ENCODE peak calls at places on chromosome 21, in eight cellular contexts. E is neural crest cell, G is fibroblast of the aortic adventitia, O is A549, M is uterus, L is IMR-90, B is left lung, U is esophagus squamous epithelium. I is an unnamed sample.

GRCh38 chr21:29293495-29293894 is 5.2 kb upstream of the BACH1 start:
- DNase-seq in U (no peak), L (no peak), E (no peak), G (no peak), B (no peak), M (no peak), O (no peak), I (no peak)

GRCh38 chr21:15289896-15290841 is 225.4 kb upstream of the NRIP1 start:
- DNase-seq in E (peak), L (no peak), G (no peak), U (no peak), O (no peak), B (peak), M (no peak), I (no peak)

GRCh38 chr21:41821756-41822431 is 55.0 kb upstream of the RIPK4 start:
- DNase-seq in B (no peak), U (no peak), L (no peak), M (no peak), O (no peak), G (no peak), E (no peak), I (no peak)

GRCh38 chr21:42515708-42516502 is 2.3 kb downstream of the SLC37A1 start:
- DNase-seq in B (peak), M (no peak), U (no peak), E (no peak), O (no peak), G (no peak), L (no peak), I (peak)

GRCh38 chr21:40562603-40563002 is 284.4 kb downstream of the DSCAM start:
- DNase-seq in E (no peak), B (no peak), O (no peak), U (no peak), L (no peak), M (no peak), G (no peak), I (no peak)

GRCh38 chr21:41932191-41932575 is 21.6 kb downstream of the C2CD2 start:
- DNase-seq in M (no peak), U (no peak), G (peak), L (peak), E (no peak), O (peak), B (peak), I (no peak)

GRCh38 chr21:26169611-26170470 is 729 bp downstream of the APP start:
- DNase-seq in L (peak), E (peak), B (peak), G (peak), U (no peak), O (peak), M (peak), I (peak)

GRCh38 chr21:28818663-28819278 is 173.9 kb downstream of the LTN1 start:
- DNase-seq in B (no peak), G (peak), O (no peak), M (no peak), L (no peak), U (no peak), E (no peak), I (no peak)

GRCh38 chr21:26115346-26115745 is 55.2 kb downstream of the APP start:
- DNase-seq in M (no peak), O (peak), B (no peak), E (no peak), U (no peak), L (no peak), G (no peak), I (no peak)

GRCh38 chr21:17343055-17343454 is 169.8 kb upstream of the CXADR start:
- DNase-seq in O (no peak), B (no peak), G (peak), M (no peak), L (peak), U (no peak), E (peak), I (no peak)

GRCh38 chr21:44314128-44314527 is 14.3 kb downstream of the PFKL start:
- DNase-seq in B (no peak), U (no peak), M (no peak), O (no peak), G (no peak), L (no peak), E (no peak), I (no peak)

GRCh38 chr21:43281661-43282357 is 113.0 kb downstream of the CRYAA start:
- DNase-seq in E (no peak), U (no peak), O (no peak), M (no peak), L (no peak), G (no peak), B (no peak), I (no peak)

DNA sequence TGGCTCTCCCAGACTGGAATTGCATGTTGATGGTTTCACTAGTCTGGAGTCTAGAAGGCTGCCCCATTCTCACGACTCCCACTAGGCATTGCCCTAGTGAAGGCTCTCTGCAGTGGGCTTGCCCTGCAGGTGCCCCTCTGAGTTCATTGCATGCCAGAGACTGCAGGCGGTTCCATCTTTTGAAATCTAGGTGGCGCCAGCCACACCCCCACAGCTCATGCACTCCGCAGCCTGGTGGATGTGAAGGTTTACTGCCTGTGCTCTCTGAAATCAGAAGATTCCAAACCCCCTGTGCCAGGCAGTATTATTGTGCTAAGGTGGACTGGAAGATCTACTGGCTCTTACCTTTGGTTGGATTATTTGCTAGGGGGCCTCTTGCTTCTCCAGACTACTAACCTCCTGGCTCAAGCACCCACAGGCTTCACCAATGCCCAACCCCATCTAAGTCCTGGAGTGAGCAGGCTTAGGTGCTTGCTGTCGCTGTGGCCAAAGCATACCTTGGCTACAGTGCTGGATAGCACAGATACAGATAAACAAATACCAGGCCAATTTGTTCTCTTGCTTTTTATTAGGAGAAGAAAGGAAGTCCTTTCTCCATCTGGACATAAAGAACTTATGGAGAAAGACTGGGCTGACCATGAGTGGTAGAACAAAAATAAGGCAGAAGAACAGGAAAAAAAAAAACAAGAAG is 83.5 kb upstream of the SIM2 start:
- DNase-seq in E (no peak), L (no peak), U (no peak), G (no peak), M (no peak), B (no peak), O (peak), I (no peak)
- TF ChIP-seq CTCF in E (no peak), L (peak), U (no peak), G (no peak), M (no peak), B (no peak), O (no peak), I (no peak)

DNA sequence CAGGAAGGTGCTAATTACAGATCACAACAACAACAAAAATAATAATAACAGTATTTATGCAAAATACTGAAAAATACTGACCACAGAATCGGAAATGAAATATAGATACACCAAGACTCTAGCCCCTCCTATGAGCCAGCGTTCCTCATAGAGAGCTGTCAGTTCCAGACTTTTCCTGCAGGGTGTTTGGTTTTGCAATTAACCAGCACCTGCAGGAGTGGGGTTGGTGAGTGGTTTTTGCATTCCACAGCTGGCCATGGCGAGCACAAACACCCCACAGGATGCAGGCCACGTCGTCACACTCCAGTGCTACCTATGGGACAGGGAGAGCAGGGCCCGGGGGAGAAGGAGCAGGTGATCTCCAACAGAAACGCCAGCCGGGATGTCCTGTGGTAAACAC is 94.1 kb downstream of the ERG start:
- DNase-seq in M (no peak), B (no peak), O (no peak), E (no peak), L (no peak), G (no peak), U (no peak), I (no peak)
- TF ChIP-seq CTCF in M (no peak), B (no peak), O (no peak), E (no peak), L (no peak), G (no peak), U (no peak), I (no peak)

GRCh38 chr21:32777269-32777668 is 5.7 kb upstream of the PAXBP1 start:
- DNase-seq in G (no peak), B (no peak), O (no peak), M (no peak), L (peak), E (no peak), U (no peak), I (no peak)

GRCh38 chr21:32776743-32777142 is 5.2 kb upstream of the PAXBP1 start:
- DNase-seq in O (no peak), E (no peak), B (no peak), U (no peak), G (no peak), L (no peak), M (no peak), I (no peak)

GRCh38 chr21:32779983-32780382 is 8.4 kb upstream of the PAXBP1 start:
- DNase-seq in L (no peak), O (no peak), G (no peak), M (no peak), U (no peak), E (no peak), B (no peak), I (no peak)

GRCh38 chr21:32782698-32783097 is 11.1 kb upstream of the PAXBP1 start:
- DNase-seq in L (no peak), E (no peak), B (no peak), U (no peak), O (no peak), M (no peak), G (peak), I (no peak)
- TF ChIP-seq CTCF in L (no peak), E (no peak), B (no peak), U (no peak), O (no peak), M (no peak), G (peak), I (no peak)

GRCh38 chr21:45990049-45990711 is 8.6 kb downstream of the COL6A1 start:
- DNase-seq in E (no peak), L (no peak), M (peak), G (no peak), B (peak), O (no peak), U (no peak), I (peak)
- TF ChIP-seq CTCF in E (no peak), L (no peak), M (no peak), G (no peak), B (no peak), O (no peak), U (no peak), I (no peak)

I was measured in mesothelial cell of epicardium.